ENCODE peak calls at places on chromosomes 2 and 18, in seven cellular contexts. U is HT1080, D is NCI-H2029 treated with DMSO at 0.1 percent for 48 hours, A is HEK293T, F is naive B cell, L is spleen, M is uterus. I is an unnamed sample.

GRCh38 chr2:238141541-238142318 is 3.3 kb downstream of the KLHL30 start:
- DNase-seq in U (peak; percentile 61), D (no peak), A (no peak), F (no peak), L (no peak), M (no peak), I (peak; percentile 89)

GRCh38 chr2:38158361-38159128 is 82.6 kb upstream of the CYP1B1 start:
- DNase-seq in U (no peak), D (no peak), A (no peak), F (no peak), L (no peak), M (no peak), I (no peak)

GRCh38 chr2:228447266-228447915 is 265.9 kb upstream of the SPHKAP start:
- DNase-seq in U (no peak), D (no peak), A (no peak), F (no peak), L (no peak), M (no peak), I (peak; percentile 54)

GRCh38 chr2:74695663-74696062 is 41.6 kb downstream of the SEMA4F start:
- DNase-seq in U (no peak), D (no peak), A (no peak), F (no peak), L (no peak), M (no peak), I (no peak)

GRCh38 chr18:69980982-69981804 is 33.5 kb upstream of the CD226 start:
- DNase-seq in U (no peak), D (no peak), A (no peak), F (no peak), L (no peak), M (no peak), I (no peak)

GRCh38 chr2:8511868-8512612 is 169.8 kb upstream of the ID2 start:
- DNase-seq in U (peak; percentile 60), D (no peak), A (no peak), F (no peak), L (peak; percentile 46), M (no peak), I (peak; percentile 44)

GRCh38 chr2:111678651-111679050 is 205.3 kb downstream of the ANAPC1 start:
- DNase-seq in U (peak; percentile 27), D (no peak), A (no peak), F (no peak), L (no peak), M (no peak), I (peak; percentile 31)

GRCh38 chr2:3300224-3300623 is 77.4 kb downstream of the EIPR1 start:
- DNase-seq in U (no peak), D (no peak), A (no peak), F (no peak), L (peak; percentile 25), M (no peak), I (no peak)

GRCh38 chr2:36556847-36557246 is 41.1 kb downstream of the FEZ2 start:
- DNase-seq in U (no peak), D (no peak), A (no peak), F (no peak), L (no peak), M (no peak), I (peak; percentile 67)

GRCh38 chr2:241545113-241545512 is 13.4 kb upstream of the BOK start:
- DNase-seq in U (peak; percentile 52), D (no peak), A (no peak), F (no peak), L (peak; percentile 37), M (no peak), I (peak; percentile 73)

GRCh38 chr18:36298113-36298701 is 694 bp downstream of the FHOD3 start:
- DNase-seq in U (no peak), D (no peak), A (peak; percentile 73), F (no peak), L (peak; percentile 78), M (no peak), I (peak; percentile 41)

GRCh38 chr18:47558110-47558750 is 306.8 kb upstream of the SKOR2 start:
- DNase-seq in U (peak; percentile 92), D (no peak), A (no peak), F (no peak), L (peak; percentile 31), M (no peak), I (no peak)

GRCh38 chr2:54590216-54590961 is 133.1 kb upstream of the EML6 start:
- DNase-seq in U (no peak), D (no peak), A (no peak), F (no peak), L (no peak), M (no peak), I (no peak)

GRCh38 chr2:240326886-240327285 is 108.6 kb upstream of the GPC1 start:
- DNase-seq in U (no peak), D (no peak), A (no peak), F (no peak), L (no peak), M (no peak), I (no peak)

GRCh38 chr2:62074233-62074632 is 121.7 kb upstream of the B3GNT2 start:
- DNase-seq in U (no peak), D (no peak), A (no peak), F (no peak), L (no peak), M (no peak), I (no peak)

GRCh38 chr2:64104944-64105343 is 39.3 kb downstream of the PELI1 start:
- DNase-seq in U (no peak), D (no peak), A (no peak), F (no peak), L (no peak), M (no peak), I (peak; percentile 41)

GRCh38 chr18:53909668-53910067 is 314.8 kb downstream of the MBD2 start:
- DNase-seq in U (peak; percentile 30), D (no peak), A (peak; percentile 18), F (no peak), L (no peak), M (no peak), I (peak; percentile 49)

GRCh38 chr18:74768096-74768495 is 170.4 kb downstream of the ZNF407 start:
- DNase-seq in U (no peak), D (no peak), A (no peak), F (no peak), L (no peak), M (no peak), I (no peak)

GRCh38 chr2:14722919-14723559 is 90.5 kb downstream of the LRATD1 start:
- DNase-seq in U (peak; percentile 40), D (no peak), A (no peak), F (no peak), L (no peak), M (no peak), I (no peak)

GRCh38 chr2:231315896-231316295 is 79.6 kb upstream of the B3GNT7 start:
- DNase-seq in U (no peak), D (no peak), A (no peak), F (peak; percentile 77), L (no peak), M (no peak), I (no peak)

GRCh38 chr2:234816056-234816455 is 135.8 kb upstream of the SH3BP4 start:
- DNase-seq in U (no peak), D (no peak), A (no peak), F (no peak), L (no peak), M (no peak), I (no peak)

GRCh38 chr2:54466880-54467279 is 10.8 kb downstream of the SPTBN1 start:
- DNase-seq in U (no peak), D (no peak), A (no peak), F (no peak), L (no peak), M (no peak), I (no peak)

GRCh38 chr2:67057901-67058703 is 339.0 kb upstream of the ETAA1 start:
- DNase-seq in U (no peak), D (no peak), A (no peak), F (no peak), L (no peak), M (peak; percentile 61), I (peak; percentile 8)

GRCh38 chr18:71036783-71037182 is 747.9 kb downstream of the SOCS6 start:
- DNase-seq in U (peak; percentile 67), D (no peak), A (no peak), F (no peak), L (no peak), M (no peak), I (peak; percentile 38)

GRCh38 chr18:13159579-13159978 is 59.0 kb upstream of the LDLRAD4 start:
- DNase-seq in U (peak; percentile 69), D (peak; percentile 71), A (peak; percentile 51), F (peak; percentile 53), L (no peak), M (no peak), I (peak; percentile 62)

GRCh38 chr2:65367517-65367916 is 64.9 kb downstream of the SPRED2 start:
- DNase-seq in U (peak; percentile 97), D (no peak), A (no peak), F (no peak), L (no peak), M (peak; percentile 60), I (peak; percentile 98)

GRCh38 chr2:232466221-232466620 is 10.3 kb downstream of the ALPI start:
- DNase-seq in U (no peak), D (no peak), A (no peak), F (no peak), L (no peak), M (no peak), I (no peak)

GRCh38 chr2:69776886-69777777 is 35.2 kb downstream of the ANXA4 start:
- DNase-seq in U (no peak), D (no peak), A (no peak), F (no peak), L (no peak), M (no peak), I (no peak)

GRCh38 chr2:3634631-3635091 is 23.3 kb upstream of the ALLC start:
- DNase-seq in U (no peak), D (no peak), A (no peak), F (no peak), L (peak; percentile 62), M (no peak), I (no peak)

GRCh38 chr2:241310917-241311566 is 4.4 kb downstream of the HDLBP start:
- DNase-seq in U (no peak), D (no peak), A (no peak), F (no peak), L (no peak), M (no peak), I (no peak)

GRCh38 chr2:207239222-207239674 is 73.5 kb upstream of the KLF7 start:
- DNase-seq in U (peak; percentile 99), D (no peak), A (no peak), F (no peak), L (no peak), M (peak; percentile 65), I (peak; percentile 99)

GRCh38 chr2:37326285-37326684 is 1.7 kb upstream of the PRKD3 start:
- DNase-seq in U (peak; percentile 55), D (no peak), A (peak; percentile 56), F (no peak), L (no peak), M (peak; percentile 67), I (peak; percentile 86)

GRCh38 chr18:9779630-9780029 is 71.5 kb downstream of the RAB31 start:
- DNase-seq in U (peak; percentile 13), D (no peak), A (no peak), F (no peak), L (no peak), M (no peak), I (peak; percentile 67)

GRCh38 chr2:26568076-26568890 is 72.9 kb downstream of the CIB4 start:
- DNase-seq in U (no peak), D (no peak), A (no peak), F (no peak), L (peak; percentile 24), M (no peak), I (no peak)

GRCh38 chr18:21663615-21664014 is 41.0 kb downstream of the ABHD3 start:
- DNase-seq in U (no peak), D (no peak), A (no peak), F (no peak), L (no peak), M (no peak), I (no peak)

GRCh38 chr2:213266421-213266820 is 17.8 kb upstream of the SPAG16 start:
- DNase-seq in U (no peak), D (no peak), A (no peak), F (no peak), L (no peak), M (no peak), I (no peak)

GRCh38 chr2:158142568-158143332 is 41.1 kb downstream of the UPP2 start:
- DNase-seq in U (peak; percentile 44), D (no peak), A (no peak), F (no peak), L (no peak), M (no peak), I (peak; percentile 4)

GRCh38 chr2:237529452-237530402 is 36.6 kb upstream of the PRLH start:
- DNase-seq in U (no peak), D (no peak), A (no peak), F (no peak), L (peak; percentile 52), M (no peak), I (no peak)